ENCODE peak calls at places on chromosome 15, in nine cellular contexts. J, V, C, W, X, Q, T, K and I are unnamed samples.

GRCh38 chr15:68558318-68559305 is 20.2 kb upstream of the CORO2B start:
- DNase-seq in W (no peak), T (peak), C (no peak), V (no peak), K (no peak), Q (no peak), X (no peak), J (peak), I (peak)

GRCh38 chr15:50138391-50138790 is 19.4 kb upstream of the ATP8B4 start:
- DNase-seq in Q (no peak), W (no peak), K (no peak), V (no peak), C (no peak), X (no peak), J (no peak), T (no peak), I (no peak)

GRCh38 chr15:33448151-33448550 is 137.4 kb downstream of the RYR3 start:
- DNase-seq in K (no peak), T (no peak), V (no peak), Q (no peak), J (no peak), W (no peak), X (no peak), C (no peak), I (no peak)

GRCh38 chr15:33789141-33789540 is 179.2 kb upstream of the CHRM5 start:
- DNase-seq in Q (no peak), T (no peak), X (peak), J (no peak), C (no peak), K (no peak), W (peak), V (no peak), I (no peak)

GRCh38 chr15:24676431-24676830 is 856 bp downstream of the NPAP1 start:
- DNase-seq in J (no peak), X (no peak), C (no peak), K (no peak), Q (no peak), V (no peak), T (no peak), W (no peak), I (no peak)

GRCh38 chr15:89187911-89188514 is 33.4 kb downstream of the RLBP1 start:
- DNase-seq in J (no peak), V (no peak), C (no peak), K (no peak), T (no peak), Q (no peak), X (no peak), W (no peak), I (no peak)

GRCh38 chr15:98428253-98428989 is 219.9 kb upstream of the IGF1R start:
- DNase-seq in K (peak), T (peak), C (peak), J (peak), W (peak), X (peak), Q (peak), V (peak), I (peak)

GRCh38 chr15:98292442-98293240 is 332.1 kb downstream of the ARRDC4 start:
- DNase-seq in W (peak), X (peak), V (no peak), T (peak), Q (peak), K (no peak), C (peak), J (peak), I (peak)

GRCh38 chr15:25846377-25846776 is 16.8 kb downstream of the ATP10A start:
- DNase-seq in W (no peak), Q (no peak), K (no peak), J (no peak), C (no peak), V (no peak), T (no peak), X (no peak), I (peak)

GRCh38 chr15:65954289-65954741 is 85.0 kb downstream of the RAB11A start:
- DNase-seq in Q (no peak), J (no peak), C (peak), K (no peak), W (no peak), V (no peak), T (no peak), X (no peak), I (no peak)

GRCh38 chr15:73357999-73358665 is 10.6 kb downstream of the HCN4 start:
- DNase-seq in Q (no peak), V (no peak), T (no peak), W (no peak), X (no peak), C (no peak), K (no peak), J (peak), I (no peak)

GRCh38 chr15:25886498-25887140 is 23.5 kb upstream of the ATP10A start:
- DNase-seq in J (no peak), X (no peak), W (no peak), Q (no peak), T (no peak), C (no peak), K (no peak), V (no peak), I (no peak)

GRCh38 chr15:27086146-27086545 is 115.2 kb downstream of the GABRG3 start:
- DNase-seq in X (no peak), J (no peak), W (no peak), Q (no peak), T (no peak), C (no peak), V (no peak), K (no peak), I (no peak)

GRCh38 chr15:76401285-76401684 is 64.7 kb downstream of the ISL2 start:
- DNase-seq in C (no peak), X (peak), T (no peak), Q (no peak), J (no peak), K (no peak), W (peak), V (no peak), I (no peak)

GRCh38 chr15:31297880-31298456 is 28.7 kb upstream of the KLF13 start:
- DNase-seq in K (no peak), X (no peak), V (no peak), W (no peak), J (peak), T (no peak), Q (no peak), C (no peak), I (no peak)

DNA sequence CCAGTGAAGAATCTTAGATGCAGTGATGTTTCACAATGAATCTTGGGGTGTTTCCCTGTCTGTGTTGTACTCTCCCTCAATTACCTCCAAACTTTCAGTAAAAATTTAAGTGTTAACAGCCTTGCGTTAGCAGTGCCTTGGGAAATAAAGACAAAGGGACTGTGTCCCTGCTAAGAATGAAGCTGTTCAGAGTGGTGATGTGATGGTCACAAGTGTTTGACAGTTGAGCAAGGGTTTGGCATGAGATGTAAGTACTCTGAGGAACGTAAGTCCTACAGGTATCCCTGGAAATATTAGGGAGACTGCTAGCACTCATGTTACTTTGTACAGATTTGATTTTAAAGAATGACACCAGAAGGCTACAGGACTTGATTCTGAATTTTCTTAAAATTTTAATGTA is 304.3 kb upstream of the DPH6 start:
- DNase-seq in Q (no peak), C (no peak), W (no peak), V (no peak), T (no peak), K (no peak), X (no peak), J (no peak), I (no peak)
- TF ChIP-seq CTCF in Q (no peak), C (no peak), W (no peak), V (no peak), T (no peak), K (no peak), X (no peak), J (no peak), I (no peak)

DNA sequence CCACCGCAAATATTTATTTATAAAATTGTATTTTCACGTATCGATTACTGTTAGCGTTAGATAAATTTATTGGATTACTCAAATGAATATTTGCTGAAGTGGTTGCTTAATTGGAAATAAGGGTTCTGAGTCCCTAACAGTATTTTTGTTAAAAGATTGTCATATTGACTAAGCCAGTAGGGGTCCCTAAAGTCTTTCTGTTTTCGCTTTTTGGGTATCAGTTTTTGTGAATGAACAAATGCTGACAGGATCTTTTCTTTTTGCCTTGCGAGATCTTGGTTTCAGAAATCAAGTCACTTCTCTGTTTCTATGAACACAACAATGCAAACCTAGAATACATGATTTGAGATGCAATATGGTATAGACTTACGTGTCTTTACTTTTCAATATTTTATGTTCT is 7.1 kb downstream of the RAD51 start:
- DNase-seq in V (no peak), T (no peak), X (no peak), Q (no peak), K (no peak), C (peak), W (no peak), J (no peak), I (no peak)
- TF ChIP-seq CTCF in V (no peak), T (peak), X (no peak), Q (peak), K (no peak), C (peak), W (peak), J (peak), I (no peak)

GRCh38 chr15:70569718-70570231 is 193.6 kb downstream of the UACA start:
- DNase-seq in C (no peak), Q (no peak), J (no peak), K (no peak), W (no peak), T (peak), V (no peak), X (no peak), I (peak)
- TF ChIP-seq CTCF in C (no peak), Q (peak), J (no peak), K (no peak), W (no peak), T (peak), V (no peak), X (no peak), I (no peak)

DNA sequence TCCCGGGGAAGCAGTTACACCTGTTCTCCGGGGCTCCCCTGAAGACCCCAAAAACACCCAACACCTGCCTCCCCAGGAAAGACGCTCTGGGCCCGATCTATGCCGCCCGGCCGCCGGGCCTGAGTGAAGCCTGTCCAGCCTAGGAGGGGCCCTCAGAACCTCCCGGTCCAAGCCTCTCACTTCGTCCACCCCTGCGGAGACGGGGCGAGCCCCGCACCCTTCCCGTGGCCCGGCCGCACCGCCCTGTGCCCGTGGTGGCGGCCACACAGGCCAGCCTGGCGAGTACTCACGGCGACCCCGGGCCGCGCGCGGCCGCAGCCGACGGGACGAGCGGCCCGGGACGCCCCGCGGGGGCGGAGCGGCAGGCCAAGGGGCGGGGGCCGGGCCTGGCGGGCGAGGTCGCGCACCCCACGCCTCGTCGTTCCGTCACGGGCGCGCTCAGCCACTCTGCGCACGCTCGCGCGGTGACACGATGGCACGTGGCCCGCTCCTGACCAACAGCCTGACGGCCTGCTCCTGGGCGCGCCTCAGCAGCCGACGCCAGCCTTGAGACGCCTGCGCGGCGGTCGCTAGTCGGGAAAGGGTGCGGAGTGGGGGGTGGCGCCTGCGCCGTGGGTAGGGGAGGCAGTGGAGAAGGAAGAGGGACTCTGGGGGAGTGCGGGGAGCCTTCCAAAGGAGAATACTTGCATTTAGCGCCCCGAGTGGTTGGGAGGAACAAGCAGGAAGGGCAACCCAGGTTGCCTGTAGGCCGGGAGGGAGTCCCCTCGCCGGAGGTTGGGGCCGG is at the start of gene PARP6:
- DNase-seq in V (peak), Q (peak), J (peak), T (peak), X (peak), W (peak), C (peak), K (peak), I (peak)
- TF ChIP-seq CTCF in V (peak), Q (peak), J (peak), T (no peak), X (peak), W (peak), C (peak), K (peak), I (peak)